ENCODE peak calls at places on chromosome 2, in four cellular contexts. One of them, this sample, is unnamed. For H3K4me1, the result is how much of the 10 kb centered on the place peaks cover.

GRCh38 chr2:127615511-127616166 is 30.3 kb upstream of the GPR17 start:
- DNase-seq in left ventricle myocardium inferior: no peak
- DNase-seq in left lung: no peak
- DNase-seq in mammary epithelial cell: peak
- DNase-seq in this sample: no peak

GRCh38 chr2:44623622-44624351 is 262.0 kb downstream of the CAMKMT start:
- DNase-seq in left ventricle myocardium inferior: no peak
- DNase-seq in mammary epithelial cell: no peak
- DNase-seq in left lung: no peak
- DNase-seq in this sample: no peak

GRCh38 chr2:96568094-96568493 is 31.5 kb downstream of the ARID5A start:
- DNase-seq in left lung: no peak
- DNase-seq in mammary epithelial cell: no peak
- DNase-seq in left ventricle myocardium inferior: no peak
- DNase-seq in this sample: no peak

GRCh38 chr2:22902662-22903165 is 482.3 kb upstream of the KLHL29 start:
- DNase-seq in mammary epithelial cell: no peak
- DNase-seq in left lung: no peak
- DNase-seq in left ventricle myocardium inferior: no peak
- DNase-seq in this sample: peak

GRCh38 chr2:25116956-25117355 is 51.4 kb downstream of the POMC start:
- DNase-seq in left lung: peak
- DNase-seq in left ventricle myocardium inferior: no peak
- DNase-seq in mammary epithelial cell: no peak
- DNase-seq in this sample: no peak

GRCh38 chr2:201406077-201406662 is 45.1 kb downstream of the TRAK2 start:
- DNase-seq in left ventricle myocardium inferior: no peak
- DNase-seq in left lung: no peak
- DNase-seq in mammary epithelial cell: peak
- DNase-seq in this sample: no peak

GRCh38 chr2:215299337-215299859 is 12.5 kb upstream of the ATIC start:
- DNase-seq in left lung: no peak
- DNase-seq in left ventricle myocardium inferior: no peak
- DNase-seq in mammary epithelial cell: no peak
- DNase-seq in this sample: no peak

GRCh38 chr2:188845692-188846091 is 128.5 kb upstream of the COL3A1 start:
- DNase-seq in mammary epithelial cell: no peak
- DNase-seq in left lung: no peak
- DNase-seq in left ventricle myocardium inferior: no peak
- DNase-seq in this sample: no peak

GRCh38 chr2:187075106-187076070 is 226.4 kb upstream of the ZSWIM2 start:
- DNase-seq in left ventricle myocardium inferior: peak
- DNase-seq in mammary epithelial cell: no peak
- DNase-seq in left lung: no peak
- DNase-seq in this sample: no peak

GRCh38 chr2:240420206-240420899 is 15.1 kb upstream of the GPC1 start:
- DNase-seq in left ventricle myocardium inferior: no peak
- DNase-seq in mammary epithelial cell: no peak
- DNase-seq in left lung: peak
- DNase-seq in this sample: no peak

GRCh38 chr2:127874378-127875271 is 11.1 kb downstream of the AMMECR1L start:
- DNase-seq in mammary epithelial cell: no peak
- DNase-seq in left lung: no peak
- DNase-seq in left ventricle myocardium inferior: no peak
- DNase-seq in this sample: no peak

GRCh38 chr2:73870084-73870483 is 22.7 kb upstream of the ACTG2 start:
- DNase-seq in left lung: no peak
- DNase-seq in mammary epithelial cell: peak
- DNase-seq in left ventricle myocardium inferior: peak
- DNase-seq in this sample: no peak

GRCh38 chr2:46430992-46431391 is 48.4 kb upstream of the TMEM247 start:
- DNase-seq in mammary epithelial cell: no peak
- DNase-seq in left ventricle myocardium inferior: no peak
- DNase-seq in left lung: no peak
- DNase-seq in this sample: no peak

GRCh38 chr2:188975497-188976102 is 1.4 kb downstream of the COL3A1 start:
- DNase-seq in mammary epithelial cell: no peak
- DNase-seq in left lung: no peak
- DNase-seq in left ventricle myocardium inferior: no peak
- DNase-seq in this sample: no peak

GRCh38 chr2:191228861-191229260 is 16.3 kb upstream of the MYO1B start:
- DNase-seq in left lung: no peak
- DNase-seq in left ventricle myocardium inferior: peak
- DNase-seq in mammary epithelial cell: no peak
- DNase-seq in this sample: peak

GRCh38 chr2:109471656-109472055 is 142.1 kb downstream of the SEPTIN10 start:
- DNase-seq in left lung: no peak
- DNase-seq in mammary epithelial cell: no peak
- DNase-seq in left ventricle myocardium inferior: no peak
- DNase-seq in this sample: no peak

GRCh38 chr2:37344453-37345361 is at the start of gene QPCT:
- DNase-seq in left lung: peak
- DNase-seq in mammary epithelial cell: no peak
- DNase-seq in left ventricle myocardium inferior: peak
- DNase-seq in this sample: peak

GRCh38 chr2:61125798-61126197 is 36.2 kb upstream of the C2orf74 start:
- DNase-seq in left lung: no peak
- DNase-seq in mammary epithelial cell: no peak
- DNase-seq in left ventricle myocardium inferior: no peak
- DNase-seq in this sample: no peak

GRCh38 chr2:48471048-48471474 is 58.9 kb upstream of the STON1 start:
- DNase-seq in mammary epithelial cell: peak
- DNase-seq in left lung: no peak
- DNase-seq in left ventricle myocardium inferior: no peak
- DNase-seq in this sample: peak

GRCh38 chr2:38528008-38528442 is 74.7 kb downstream of the HNRNPLL start:
- DNase-seq in left ventricle myocardium inferior: peak
- DNase-seq in left lung: peak
- DNase-seq in mammary epithelial cell: peak
- DNase-seq in this sample: peak

GRCh38 chr2:112720785-112721184 is at the start of gene NT5DC4:
- DNase-seq in mammary epithelial cell: no peak
- DNase-seq in left ventricle myocardium inferior: no peak
- DNase-seq in left lung: peak
- DNase-seq in this sample: no peak

GRCh38 chr2:126874961-126875360 is 23.7 kb upstream of the TEX51 start:
- DNase-seq in left ventricle myocardium inferior: no peak
- DNase-seq in mammary epithelial cell: no peak
- DNase-seq in left lung: no peak
- DNase-seq in this sample: no peak

GRCh38 chr2:179021258-179021657 is 28.7 kb downstream of the CCDC141 start:
- DNase-seq in left lung: no peak
- DNase-seq in mammary epithelial cell: no peak
- DNase-seq in left ventricle myocardium inferior: no peak
- DNase-seq in this sample: no peak

GRCh38 chr2:186644791-186645190 is 49.1 kb upstream of the FAM171B start:
- DNase-seq in left ventricle myocardium inferior: no peak
- DNase-seq in left lung: no peak
- DNase-seq in mammary epithelial cell: peak
- DNase-seq in this sample: no peak

GRCh38 chr2:113894156-113894743 is 4.4 kb downstream of the ACTR3 start:
- DNase-seq in left lung: no peak
- DNase-seq in left ventricle myocardium inferior: no peak
- DNase-seq in mammary epithelial cell: peak
- DNase-seq in this sample: no peak

GRCh38 chr2:33395660-33396249 is 80.7 kb upstream of the RASGRP3 start:
- DNase-seq in left lung: no peak
- DNase-seq in mammary epithelial cell: peak
- DNase-seq in left ventricle myocardium inferior: no peak
- DNase-seq in this sample: peak

GRCh38 chr2:7269244-7269643 is 352.0 kb downstream of the RNF144A start:
- DNase-seq in mammary epithelial cell: no peak
- DNase-seq in left ventricle myocardium inferior: no peak
- DNase-seq in left lung: no peak
- DNase-seq in this sample: no peak
- TF ChIP-seq CTCF in mammary epithelial cell: no peak
- TF ChIP-seq CTCF in left ventricle myocardium inferior: no peak
- TF ChIP-seq CTCF in left lung: no peak
- TF ChIP-seq CTCF in this sample: no peak

GRCh38 chr2:58972737-58973136 is 731.6 kb upstream of the FANCL start:
- DNase-seq in mammary epithelial cell: no peak
- DNase-seq in left lung: no peak
- DNase-seq in left ventricle myocardium inferior: no peak
- DNase-seq in this sample: no peak

GRCh38 chr2:58974881-58975280 is 733.8 kb upstream of the FANCL start:
- DNase-seq in left lung: no peak
- DNase-seq in mammary epithelial cell: no peak
- DNase-seq in left ventricle myocardium inferior: no peak
- DNase-seq in this sample: no peak

GRCh38 chr2:58971511-58971910 is 730.4 kb upstream of the FANCL start:
- DNase-seq in left lung: no peak
- DNase-seq in left ventricle myocardium inferior: no peak
- DNase-seq in mammary epithelial cell: no peak
- DNase-seq in this sample: no peak

GRCh38 chr2:58974426-58974825 is 733.3 kb upstream of the FANCL start:
- DNase-seq in left lung: no peak
- DNase-seq in mammary epithelial cell: no peak
- DNase-seq in left ventricle myocardium inferior: no peak
- DNase-seq in this sample: no peak

DNA sequence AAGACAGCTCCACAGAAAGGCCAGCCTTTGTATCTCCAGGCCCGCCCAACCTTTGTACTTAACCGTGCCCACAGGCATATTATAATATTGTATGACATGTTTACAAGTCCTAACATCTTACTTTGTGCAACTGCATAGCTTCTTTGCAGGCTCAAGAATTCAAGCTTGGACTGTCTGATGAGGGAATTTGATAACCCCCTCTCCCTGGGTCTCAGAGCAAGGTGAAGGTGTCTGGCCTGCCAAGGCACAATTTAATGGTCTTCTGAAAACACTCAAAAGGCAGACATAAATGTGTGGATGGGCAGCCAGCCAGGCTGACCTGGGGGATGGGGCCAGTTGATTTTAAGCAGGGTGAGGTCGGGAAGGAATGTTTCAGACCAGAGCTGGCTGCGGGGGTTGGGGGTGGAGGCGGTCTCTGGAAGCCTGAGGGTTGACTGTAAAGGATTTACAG is 732.7 kb upstream of the FANCL start:
- DNase-seq in mammary epithelial cell: no peak
- DNase-seq in left lung: peak
- DNase-seq in left ventricle myocardium inferior: no peak
- DNase-seq in this sample: peak
- H3K4me1 ChIP-seq in mammary epithelial cell: under half
- H3K4me1 ChIP-seq in left lung: under half
- H3K4me1 ChIP-seq in left ventricle myocardium inferior: under half
- H3K4me1 ChIP-seq in this sample: under half

GRCh38 chr2:79065176-79065575 is 22.6 kb downstream of the REG1B start:
- DNase-seq in mammary epithelial cell: no peak
- DNase-seq in left lung: no peak
- DNase-seq in left ventricle myocardium inferior: no peak
- DNase-seq in this sample: no peak
- TF ChIP-seq CTCF in mammary epithelial cell: no peak
- TF ChIP-seq CTCF in left lung: no peak
- TF ChIP-seq CTCF in left ventricle myocardium inferior: no peak
- TF ChIP-seq CTCF in this sample: no peak

GRCh38 chr2:118632921-118633320 is 214.5 kb downstream of the EN1 start:
- DNase-seq in mammary epithelial cell: no peak
- DNase-seq in left ventricle myocardium inferior: no peak
- DNase-seq in left lung: no peak
- DNase-seq in this sample: no peak
- H3K4me1 ChIP-seq in mammary epithelial cell: under half
- H3K4me1 ChIP-seq in left ventricle myocardium inferior: under half
- H3K4me1 ChIP-seq in left lung: under half
- H3K4me1 ChIP-seq in this sample: under half